ENCODE peak calls at places on chromosomes 13 and 19, in five cellular contexts. H is tibial artery, B is RWPE1, P is heart right ventricle, N is neural progenitor cell. U is an unnamed sample.

GRCh38 chr13:114153485-114154080 is 21.2 kb upstream of the RASA3 start:
- DNase-seq in H (no peak), B (no peak), P (no peak), N (no peak), U (no peak)

GRCh38 chr13:29465741-29466293 is 129.7 kb downstream of the SLC7A1 start:
- DNase-seq in H (no peak), B (peak), P (peak), N (no peak), U (no peak)

GRCh38 chr19:43674630-43674982 is 4.6 kb upstream of the PLAUR start:
- DNase-seq in H (no peak), B (no peak), P (no peak), N (no peak), U (no peak)

GRCh38 chr13:100542546-100543156 is 45.9 kb downstream of the GGACT start:
- DNase-seq in H (no peak), B (peak), P (no peak), N (no peak), U (no peak)

GRCh38 chr13:38686635-38687245 is at the start of gene FREM2:
- DNase-seq in H (no peak), B (peak), P (no peak), N (peak), U (no peak)

GRCh38 chr13:112716841-112717520 is 27.1 kb downstream of the ATP11A start:
- DNase-seq in H (peak), B (no peak), P (no peak), N (no peak), U (no peak)

GRCh38 chr13:94192576-94192975 is 286.9 kb downstream of the DCT start:
- DNase-seq in H (no peak), B (no peak), P (no peak), N (peak), U (no peak)

GRCh38 chr13:77528834-77529500 is 6.5 kb upstream of the SCEL start:
- DNase-seq in H (no peak), B (no peak), P (no peak), N (no peak), U (no peak)

GRCh38 chr19:19554074-19555023 is 16.3 kb downstream of the CILP2 start:
- DNase-seq in H (peak), B (no peak), P (peak), N (peak), U (no peak)

GRCh38 chr13:30308548-30308947 is 1.2 kb upstream of the KATNAL1 start:
- DNase-seq in H (no peak), B (no peak), P (no peak), N (no peak), U (no peak)

GRCh38 chr19:36488816-36489138 is 584 bp downstream of the ZNF566 start:
- DNase-seq in H (no peak), B (no peak), P (no peak), N (peak), U (no peak)

GRCh38 chr13:95180513-95181245 is 120.6 kb downstream of the ABCC4 start:
- DNase-seq in H (no peak), B (no peak), P (no peak), N (no peak), U (no peak)

DNA sequence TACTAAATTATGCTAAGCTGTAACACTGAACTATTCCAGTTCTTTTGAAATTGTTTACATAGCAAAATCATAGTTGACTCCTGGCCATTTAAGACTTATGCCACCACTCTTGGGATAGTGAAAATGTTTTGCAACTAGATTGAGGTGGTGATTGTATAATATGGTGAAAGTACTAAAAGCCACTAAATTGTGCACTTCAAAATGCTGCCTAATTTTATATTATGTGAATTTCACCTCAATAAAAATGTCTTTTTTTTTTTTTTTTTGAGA is 5.0 kb upstream of the SAE1 start:
- DNase-seq in H (no peak), B (no peak), P (no peak), N (no peak), U (no peak)
- H3K27ac ChIP-seq in H (no peak), B (no peak), P (no peak), N (no peak), U (no peak)

DNA sequence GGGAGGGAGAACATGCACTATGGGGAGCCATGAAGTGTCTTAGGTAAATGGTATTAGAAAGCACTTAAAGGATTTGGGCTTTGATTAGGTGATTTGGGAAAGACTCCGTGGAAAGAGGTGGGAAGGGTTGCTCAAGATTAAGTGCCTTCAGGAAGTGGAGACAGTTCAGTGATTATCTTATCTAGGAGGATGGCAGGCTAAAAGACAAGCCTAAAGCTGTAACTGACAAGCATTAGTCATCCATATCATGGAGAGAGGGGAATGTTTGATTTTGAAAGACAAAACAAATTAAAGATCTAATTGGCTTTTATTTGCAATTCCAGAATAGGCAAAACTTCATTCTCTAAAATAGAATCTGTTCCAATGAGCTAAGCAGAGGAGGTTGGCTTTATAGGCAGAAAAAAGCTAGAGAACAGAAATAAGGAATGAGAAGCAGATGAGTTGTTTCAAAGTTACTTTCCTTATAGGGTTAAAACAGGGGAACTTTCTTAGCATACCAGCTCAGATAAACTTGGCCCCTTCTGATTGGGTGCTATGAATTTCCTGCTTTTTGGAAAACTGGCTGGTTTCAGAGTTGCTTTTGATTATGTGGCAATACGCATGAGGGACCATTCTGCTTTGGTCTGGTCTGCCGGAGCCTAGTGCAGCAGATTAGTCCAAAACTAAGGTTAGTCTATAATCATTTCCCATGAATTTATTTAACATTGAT is 1.8 kb upstream of the DIAPH3 start:
- DNase-seq in H (no peak), B (no peak), P (no peak), N (no peak), U (no peak)
- H3K27ac ChIP-seq in H (no peak), B (no peak), P (peak), N (no peak), U (peak)

GRCh38 chr19:7857727-7858701 is 16.2 kb downstream of the PRR36 start:
- DNase-seq in H (no peak), B (no peak), P (no peak), N (peak), U (no peak)
- H3K27ac ChIP-seq in H (no peak), B (no peak), P (no peak), N (no peak), U (no peak)

GRCh38 chr19:11736696-11737095 is 2.0 kb downstream of the ZNF823 start:
- DNase-seq in H (no peak), B (peak), P (peak), N (no peak), U (peak)

GRCh38 chr19:11737964-11738745 is 591 bp downstream of the ZNF823 start:
- DNase-seq in H (peak), B (no peak), P (peak), N (peak), U (peak)

GRCh38 chr19:11735375-11735774 is 3.4 kb downstream of the ZNF823 start:
- DNase-seq in H (no peak), B (peak), P (no peak), N (no peak), U (no peak)

GRCh38 chr19:11738746-11739620 is at the start of gene ZNF823:
- DNase-seq in H (peak), B (peak), P (peak), N (peak), U (peak)
- H3K27ac ChIP-seq in H (peak), B (peak), P (peak), N (peak), U (peak)

DNA sequence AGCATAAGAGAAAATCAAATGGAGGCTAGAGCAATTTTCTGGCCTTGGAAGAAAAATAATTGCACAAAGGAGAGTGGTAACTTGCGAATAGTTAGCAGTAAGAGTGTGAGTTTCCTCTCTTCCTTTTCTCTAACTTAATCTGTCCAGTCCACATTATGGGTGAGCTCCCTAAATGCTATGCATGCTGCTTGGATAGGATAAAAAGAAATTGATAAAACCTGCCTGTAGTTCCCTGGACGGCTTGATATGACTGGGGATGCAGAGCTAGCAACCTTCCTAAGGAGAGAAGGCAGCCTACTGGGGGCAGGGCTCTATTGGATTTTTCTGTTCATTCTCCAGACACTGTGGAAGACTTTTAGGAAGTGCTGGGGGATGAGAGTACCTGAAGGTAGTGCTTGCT is 311.3 kb downstream of the LMO7 start:
- DNase-seq in H (no peak), B (no peak), P (no peak), N (no peak), U (no peak)
- H3K27ac ChIP-seq in H (no peak), B (no peak), P (no peak), N (no peak), U (no peak)

GRCh38 chr19:1855040-1855827 is 7.0 kb upstream of the REXO1 start:
- DNase-seq in H (peak), B (peak), P (peak), N (peak), U (no peak)

GRCh38 chr19:1855828-1856255 is 7.5 kb downstream of the KLF16 start:
- DNase-seq in H (no peak), B (no peak), P (no peak), N (no peak), U (no peak)

GRCh38 chr19:1853295-1854031 is 5.2 kb upstream of the REXO1 start:
- DNase-seq in H (peak), B (peak), P (peak), N (peak), U (no peak)

GRCh38 chr19:1854032-1854541 is 5.8 kb upstream of the REXO1 start:
- DNase-seq in H (peak), B (no peak), P (no peak), N (no peak), U (no peak)

GRCh38 chr19:1854542-1855039 is 6.3 kb upstream of the REXO1 start:
- DNase-seq in H (no peak), B (no peak), P (peak), N (peak), U (no peak)
- H3K27ac ChIP-seq in H (no peak), B (peak), P (peak), N (no peak), U (no peak)

GRCh38 chr19:4063369-4064072 is 3.2 kb downstream of the ZBTB7A start:
- DNase-seq in H (no peak), B (no peak), P (no peak), N (peak), U (no peak)
- H3K27ac ChIP-seq in H (peak), B (peak), P (peak), N (no peak), U (peak)

DNA sequence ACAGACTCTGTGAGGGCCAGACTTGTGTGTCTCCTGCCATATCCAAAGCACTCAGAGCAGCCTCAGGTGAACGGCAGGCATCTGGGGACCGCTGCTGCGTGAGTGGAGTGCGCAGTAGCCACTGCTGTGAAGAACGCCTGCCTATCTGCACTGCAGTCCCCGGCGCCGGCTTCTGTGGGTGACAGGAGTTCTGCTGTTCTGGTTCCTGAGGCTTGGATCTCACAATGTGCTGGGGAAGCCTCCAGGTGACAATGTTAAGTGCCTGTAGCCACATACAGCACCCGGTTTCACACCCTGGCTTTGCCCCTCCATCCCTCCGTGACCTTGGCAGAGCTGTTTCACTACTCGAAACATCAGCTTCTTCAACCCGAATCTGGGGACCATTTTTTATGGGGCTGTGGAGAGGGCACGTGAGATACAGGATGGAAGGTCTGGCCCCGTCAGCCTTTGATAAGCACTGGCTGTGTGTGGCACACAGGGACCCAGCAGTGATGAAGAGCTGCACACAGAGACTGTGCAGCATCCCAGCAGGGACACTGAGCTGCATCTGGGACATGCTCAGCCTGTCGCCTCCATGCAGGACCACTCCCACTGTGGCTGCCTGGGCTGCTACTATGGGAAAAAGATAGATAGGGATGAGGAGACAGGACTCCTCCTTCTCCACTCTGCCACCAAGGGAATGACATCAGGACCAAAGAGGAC is 28.3 kb downstream of the ELAVL1 start:
- DNase-seq in H (no peak), B (no peak), P (no peak), N (no peak), U (no peak)
- H3K27ac ChIP-seq in H (no peak), B (peak), P (no peak), N (no peak), U (no peak)

DNA sequence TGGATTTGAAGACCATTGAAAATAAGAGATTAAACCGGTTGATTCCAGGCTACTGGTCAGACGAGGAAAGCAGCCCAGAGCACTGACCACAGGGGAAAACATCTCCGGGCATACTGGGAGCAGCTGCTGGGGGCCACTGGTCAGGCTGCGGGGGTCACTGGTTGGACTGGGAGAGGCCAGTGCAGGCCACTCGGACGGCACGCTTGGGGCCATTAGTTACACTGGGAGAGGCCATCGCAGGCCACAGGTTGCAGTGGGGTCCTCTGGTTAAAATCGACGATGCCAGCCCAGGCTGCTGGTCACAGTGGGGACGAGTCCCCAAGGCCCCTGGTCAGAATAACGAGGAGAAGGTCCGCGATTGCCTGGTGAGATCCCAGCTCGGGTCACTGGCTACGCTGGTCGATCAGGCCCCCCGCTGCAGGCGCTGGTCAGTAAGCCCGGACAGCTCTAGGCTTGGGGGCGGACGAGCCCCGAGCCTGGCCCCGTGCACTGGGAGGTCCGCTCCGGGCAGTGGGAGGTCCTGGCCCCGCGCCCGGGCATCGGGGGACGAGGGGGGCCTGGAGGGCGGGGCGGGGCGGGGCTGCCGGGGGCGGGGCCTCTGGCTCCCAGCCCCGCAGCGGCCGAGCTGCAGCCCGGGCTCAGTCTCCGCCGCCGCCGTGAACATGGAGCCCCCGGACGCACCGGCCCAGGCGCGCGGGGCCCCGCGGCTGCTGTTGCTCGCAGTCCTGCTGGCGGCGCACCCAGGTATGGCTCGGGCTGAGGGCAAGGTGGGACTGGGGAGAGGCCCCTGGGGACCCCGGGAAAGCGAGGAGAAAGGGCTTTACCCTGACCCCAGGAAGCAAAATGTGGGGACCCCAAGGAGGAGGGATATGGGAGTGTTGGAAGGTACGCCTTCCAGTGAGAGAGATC is at the start of gene BCAM:
- DNase-seq in H (peak), B (peak), P (peak), N (peak), U (no peak)
- H3K27ac ChIP-seq in H (peak), B (peak), P (peak), N (no peak), U (peak)

U was measured in thoracic aorta.